ENCODE peak calls at places on chromosomes 12 and 14, in nine cellular contexts. I, W, J, D, Y, V, T, C and O are unnamed samples.

GRCh38 chr14:69605761-69606160 is 5.6 kb upstream of the SUSD6 start:
- DNase-seq in I (no peak), W (no peak), J (no peak), D (no peak), Y (no peak), V (no peak), T (no peak), C (no peak), O (no peak)

GRCh38 chr12:5513406-5513805 is 81.5 kb downstream of the NTF3 start:
- DNase-seq in I (no peak), W (no peak), J (no peak), D (no peak), Y (no peak), V (no peak), T (no peak), C (no peak), O (no peak)

GRCh38 chr14:100306506-100307214 is 416 bp upstream of the SLC25A29 start:
- DNase-seq in I (peak), W (peak), J (peak), D (peak), Y (peak), V (peak), T (peak), C (peak), O (peak)

GRCh38 chr14:79549515-79549914 is 661.8 kb downstream of the DIO2 start:
- DNase-seq in I (no peak), W (no peak), J (no peak), D (no peak), Y (no peak), V (no peak), T (no peak), C (no peak), O (no peak)

GRCh38 chr12:578743-579449 is 84.3 kb downstream of the NINJ2 start:
- DNase-seq in I (no peak), W (no peak), J (no peak), D (no peak), Y (peak), V (no peak), T (peak), C (no peak), O (no peak)

GRCh38 chr12:12648951-12649650 is 37.4 kb downstream of the CREBL2 start:
- DNase-seq in I (no peak), W (no peak), J (no peak), D (no peak), Y (no peak), V (no peak), T (no peak), C (no peak), O (no peak)

GRCh38 chr12:57389033-57389432 is 41.8 kb downstream of the R3HDM2 start:
- DNase-seq in I (no peak), W (peak), J (no peak), D (no peak), Y (no peak), V (no peak), T (peak), C (no peak), O (peak)

GRCh38 chr14:64873506-64874220 is 6.0 kb downstream of the SPTB start:
- DNase-seq in I (no peak), W (no peak), J (no peak), D (no peak), Y (no peak), V (no peak), T (no peak), C (no peak), O (peak)

GRCh38 chr12:123089125-123089524 is 61.8 kb downstream of the PITPNM2 start:
- DNase-seq in I (no peak), W (no peak), J (no peak), D (no peak), Y (no peak), V (no peak), T (no peak), C (no peak), O (no peak)

GRCh38 chr12:108360487-108360886 is 21.4 kb upstream of the CMKLR1 start:
- DNase-seq in I (no peak), W (no peak), J (peak), D (no peak), Y (no peak), V (no peak), T (no peak), C (no peak), O (no peak)

GRCh38 chr12:6570264-6570887 is 2.3 kb upstream of the NOP2 start:
- DNase-seq in I (no peak), W (peak), J (peak), D (peak), Y (no peak), V (no peak), T (peak), C (no peak), O (no peak)
- TF ChIP-seq CTCF in I (peak), W (peak), J (peak), D (peak), Y (peak), V (no peak), T (peak), C (no peak), O (peak)

GRCh38 chr12:102811125-102811737 is 105.8 kb downstream of the PAH start:
- DNase-seq in I (no peak), W (peak), J (peak), D (peak), Y (no peak), V (no peak), T (peak), C (no peak), O (no peak)

GRCh38 chr12:102806592-102806991 is 110.5 kb downstream of the PAH start:
- DNase-seq in I (no peak), W (no peak), J (no peak), D (no peak), Y (no peak), V (no peak), T (no peak), C (no peak), O (no peak)

GRCh38 chr12:102808412-102808811 is 108.6 kb downstream of the PAH start:
- DNase-seq in I (no peak), W (no peak), J (no peak), D (no peak), Y (no peak), V (no peak), T (no peak), C (no peak), O (no peak)

GRCh38 chr12:102800565-102800964 is 116.5 kb downstream of the PAH start:
- DNase-seq in I (no peak), W (no peak), J (no peak), D (no peak), Y (no peak), V (no peak), T (no peak), C (no peak), O (no peak)

DNA sequence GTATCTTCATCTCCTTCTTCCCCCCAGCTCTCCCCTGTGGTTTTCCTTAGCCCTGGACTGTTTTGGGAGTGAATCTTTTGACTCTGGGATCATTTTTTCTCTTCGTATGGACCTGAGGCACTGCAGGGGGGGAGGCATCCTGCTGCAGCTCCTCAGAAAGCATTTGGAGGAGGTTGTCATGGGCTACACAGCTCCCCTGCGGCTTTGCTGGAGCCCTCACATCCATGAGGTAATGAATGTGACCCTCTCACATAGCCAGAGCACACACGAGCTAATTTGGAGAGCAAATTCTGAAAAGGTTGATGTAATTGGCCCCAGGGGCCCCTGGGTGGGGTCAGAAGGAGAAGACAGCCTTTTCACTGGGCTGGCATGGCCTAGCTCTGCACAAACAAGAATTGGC is 110.9 kb downstream of the PAH start:
- DNase-seq in I (no peak), W (no peak), J (no peak), D (no peak), Y (no peak), V (no peak), T (no peak), C (no peak), O (no peak)
- TF ChIP-seq CTCF in I (no peak), W (no peak), J (no peak), D (no peak), Y (no peak), V (no peak), T (no peak), C (no peak), O (no peak)

GRCh38 chr12:115918763-115919162 is 358.7 kb downstream of the MED13L start:
- DNase-seq in I (no peak), W (no peak), J (no peak), D (no peak), Y (no peak), V (no peak), T (no peak), C (no peak), O (no peak)

GRCh38 chr12:115920395-115921183 is 356.9 kb downstream of the MED13L start:
- DNase-seq in I (no peak), W (no peak), J (no peak), D (no peak), Y (no peak), V (no peak), T (no peak), C (no peak), O (peak)

GRCh38 chr12:115923851-115924250 is 353.6 kb downstream of the MED13L start:
- DNase-seq in I (no peak), W (no peak), J (no peak), D (no peak), Y (no peak), V (no peak), T (no peak), C (no peak), O (no peak)

GRCh38 chr12:115926037-115926670 is 351.3 kb downstream of the MED13L start:
- DNase-seq in I (no peak), W (no peak), J (no peak), D (no peak), Y (no peak), V (no peak), T (no peak), C (no peak), O (no peak)

GRCh38 chr12:115922952-115923564 is 354.4 kb downstream of the MED13L start:
- DNase-seq in I (no peak), W (peak), J (peak), D (peak), Y (no peak), V (no peak), T (peak), C (no peak), O (no peak)
- TF ChIP-seq CTCF in I (no peak), W (peak), J (peak), D (peak), Y (no peak), V (no peak), T (peak), C (no peak), O (no peak)

GRCh38 chr14:20986811-20987210 is 3.0 kb upstream of the METTL17 start:
- DNase-seq in I (no peak), W (peak), J (no peak), D (no peak), Y (no peak), V (no peak), T (peak), C (no peak), O (peak)

GRCh38 chr14:20989464-20989786 is 355 bp upstream of the METTL17 start:
- DNase-seq in I (no peak), W (no peak), J (no peak), D (no peak), Y (no peak), V (no peak), T (no peak), C (no peak), O (no peak)

GRCh38 chr14:20988717-20989116 is 1.1 kb upstream of the METTL17 start:
- DNase-seq in I (no peak), W (no peak), J (no peak), D (no peak), Y (peak), V (no peak), T (no peak), C (no peak), O (no peak)

DNA sequence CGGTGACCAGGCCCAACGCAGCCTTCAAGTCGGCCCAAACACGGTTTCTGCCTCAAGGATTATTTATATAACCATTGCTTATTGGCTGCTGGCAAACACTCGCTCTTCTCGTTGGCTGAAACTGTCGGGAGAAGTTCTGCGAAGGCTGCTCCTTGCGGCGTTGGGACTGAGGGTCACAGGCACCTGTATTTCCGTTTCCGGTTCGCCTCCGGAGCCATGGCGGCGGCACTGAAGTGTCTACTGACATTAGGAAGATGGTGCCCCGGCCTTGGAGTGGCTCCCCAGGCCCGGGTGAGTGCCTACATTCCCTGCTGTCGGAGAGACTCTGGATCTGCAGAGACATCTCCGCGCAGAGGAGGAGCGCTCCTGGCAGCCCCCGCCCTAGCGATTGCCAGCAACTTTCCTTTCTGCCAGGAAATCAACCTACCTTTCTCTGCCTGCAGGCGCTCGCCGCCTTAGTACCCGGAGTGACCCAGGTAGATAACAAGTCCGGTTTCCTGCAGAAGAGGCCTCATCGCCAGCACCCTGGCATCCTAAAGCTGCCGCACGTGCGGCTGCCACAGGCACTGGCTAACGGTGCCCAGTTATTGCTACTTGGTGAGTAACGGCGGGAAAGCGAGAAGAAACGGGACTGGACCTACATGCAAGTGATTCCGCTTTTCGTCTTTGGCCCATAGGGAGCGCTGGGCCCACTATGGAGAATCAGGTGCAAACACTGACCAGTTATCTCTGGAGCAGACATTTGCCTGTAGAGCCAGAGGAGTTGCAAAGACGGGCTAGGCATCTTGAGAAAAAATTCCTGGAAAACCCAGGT is at the start of gene METTL17:
- DNase-seq in I (peak), W (peak), J (peak), D (peak), Y (peak), V (peak), T (peak), C (peak), O (peak)
- TF ChIP-seq CTCF in I (peak), W (no peak), J (peak), D (peak), Y (no peak), V (no peak), T (peak), C (no peak), O (peak)

DNA sequence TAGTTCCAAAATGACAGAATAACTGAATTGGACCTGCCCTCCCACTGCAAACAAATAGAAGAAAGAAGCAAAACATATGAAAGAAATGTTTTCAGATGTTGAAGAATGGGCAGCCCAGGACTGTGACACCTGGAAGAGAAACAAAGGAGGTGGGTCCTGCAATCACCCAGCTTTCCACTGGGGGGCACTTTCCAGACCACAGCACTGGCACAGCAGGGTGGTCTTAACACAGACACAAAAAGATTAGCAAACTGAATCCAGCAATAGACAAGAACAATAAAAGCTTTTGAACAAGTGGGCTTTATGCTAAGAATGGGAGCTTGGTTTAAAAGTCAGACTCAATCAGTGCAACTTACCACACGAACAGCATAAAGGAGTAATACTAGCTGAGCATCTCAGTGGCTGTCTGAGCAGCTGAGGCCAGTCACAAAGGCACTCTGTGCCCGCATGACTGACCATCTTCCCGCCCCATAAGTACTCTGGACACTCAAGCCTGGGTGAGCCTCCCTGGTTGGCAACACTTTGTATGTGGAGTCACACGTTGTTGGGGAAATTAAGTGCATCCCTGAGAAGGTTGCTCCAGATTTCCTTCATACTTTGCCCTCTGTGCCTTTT is 27.7 kb downstream of the JKAMP start:
- DNase-seq in I (no peak), W (peak), J (peak), D (peak), Y (no peak), V (no peak), T (peak), C (no peak), O (no peak)
- TF ChIP-seq CTCF in I (peak), W (peak), J (peak), D (peak), Y (peak), V (no peak), T (peak), C (no peak), O (peak)

GRCh38 chr14:38248629-38249028 is 7.3 kb downstream of the CLEC14A start:
- DNase-seq in I (no peak), W (no peak), J (no peak), D (peak), Y (no peak), V (no peak), T (no peak), C (no peak), O (no peak)
- TF ChIP-seq CTCF in I (peak), W (no peak), J (no peak), D (peak), Y (no peak), V (no peak), T (peak), C (no peak), O (peak)

GRCh38 chr14:50340045-50340444 is 27.9 kb downstream of the DMAC2L start:
- DNase-seq in I (no peak), W (no peak), J (no peak), D (no peak), Y (no peak), V (no peak), T (no peak), C (no peak), O (no peak)

GRCh38 chr14:50340945-50341344 is 28.8 kb downstream of the DMAC2L start:
- DNase-seq in I (no peak), W (no peak), J (peak), D (peak), Y (no peak), V (no peak), T (no peak), C (no peak), O (no peak)

GRCh38 chr14:50344116-50344775 is 32.1 kb downstream of the DMAC2L start:
- DNase-seq in I (no peak), W (no peak), J (peak), D (no peak), Y (no peak), V (no peak), T (no peak), C (no peak), O (no peak)

GRCh38 chr14:50343424-50343823 is 31.3 kb downstream of the DMAC2L start:
- DNase-seq in I (no peak), W (no peak), J (no peak), D (no peak), Y (no peak), V (no peak), T (no peak), C (no peak), O (no peak)

GRCh38 chr14:50342211-50343080 is 30.3 kb downstream of the DMAC2L start:
- DNase-seq in I (peak), W (peak), J (peak), D (no peak), Y (peak), V (no peak), T (peak), C (no peak), O (peak)
- TF ChIP-seq CTCF in I (peak), W (peak), J (peak), D (no peak), Y (peak), V (no peak), T (peak), C (no peak), O (peak)